ENCODE peak calls at places on chromosomes 2 and 18, in nine cellular contexts. F is neural progenitor cell, B is PC-3, W is lower leg skin, T is bronchial epithelial cell, M is cardiac muscle cell, E is omental fat pad, X is fibroblast of pulmonary artery, C is astrocyte. N is an unnamed sample.

GRCh38 chr2:33443272-33443829 is 33.1 kb upstream of the RASGRP3 start:
- DNase-seq in F (no peak), B (no peak), W (no peak), T (no peak), M (no peak), E (no peak), X (peak), C (peak), N (peak)

GRCh38 chr2:72984172-72984671 is 66.9 kb downstream of the EMX1 start:
- DNase-seq in F (no peak), B (no peak), W (no peak), T (no peak), M (peak), E (no peak), X (peak), C (no peak), N (no peak)

GRCh38 chr2:221533299-221533698 is 38.8 kb downstream of the EPHA4 start:
- DNase-seq in F (no peak), B (peak), W (no peak), T (peak), M (no peak), E (no peak), X (no peak), C (no peak), N (no peak)

GRCh38 chr2:168694876-168695275 is 107.6 kb upstream of the NOSTRIN start:
- DNase-seq in F (no peak), B (no peak), W (no peak), T (no peak), M (no peak), E (no peak), X (no peak), C (no peak), N (no peak)

GRCh38 chr2:23390152-23390551 is 5.2 kb downstream of the KLHL29 start:
- DNase-seq in F (no peak), B (no peak), W (no peak), T (peak), M (no peak), E (no peak), X (no peak), C (no peak), N (no peak)

GRCh38 chr2:28976584-28976983 is 4.5 kb upstream of the TOGARAM2 start:
- DNase-seq in F (no peak), B (peak), W (no peak), T (peak), M (peak), E (no peak), X (peak), C (peak), N (no peak)

GRCh38 chr2:222305510-222306392 is 7.0 kb upstream of the PAX3 start:
- DNase-seq in F (peak), B (no peak), W (peak), T (no peak), M (peak), E (no peak), X (no peak), C (no peak), N (no peak)

GRCh38 chr2:96763511-96764252 is 3.0 kb downstream of the CNNM4 start:
- DNase-seq in F (peak), B (peak), W (no peak), T (peak), M (peak), E (no peak), X (no peak), C (no peak), N (no peak)

GRCh38 chr2:217279130-217279529 is 419.3 kb upstream of the TNP1 start:
- DNase-seq in F (no peak), B (no peak), W (no peak), T (no peak), M (no peak), E (no peak), X (peak), C (peak), N (no peak)

GRCh38 chr2:241443486-241444223 is 64.7 kb downstream of the STK25 start:
- DNase-seq in F (no peak), B (peak), W (no peak), T (peak), M (no peak), E (peak), X (peak), C (peak), N (no peak)

GRCh38 chr2:221570321-221571107 is 1.6 kb downstream of the EPHA4 start:
- DNase-seq in F (peak), B (peak), W (peak), T (peak), M (peak), E (no peak), X (peak), C (no peak), N (no peak)

GRCh38 chr18:48576454-48576766 is 37.6 kb downstream of the CTIF start:
- DNase-seq in F (no peak), B (no peak), W (no peak), T (no peak), M (no peak), E (no peak), X (no peak), C (no peak), N (no peak)

GRCh38 chr2:177072069-177072468 is 140.5 kb upstream of the HNRNPA3 start:
- DNase-seq in F (no peak), B (no peak), W (no peak), T (peak), M (no peak), E (no peak), X (peak), C (no peak), N (no peak)

GRCh38 chr2:4995466-4995865 is 696.7 kb upstream of the SOX11 start:
- DNase-seq in F (peak), B (no peak), W (peak), T (no peak), M (no peak), E (no peak), X (no peak), C (no peak), N (no peak)

GRCh38 chr18:48419268-48420022 is 10.3 kb upstream of the ZBTB7C start:
- DNase-seq in F (no peak), B (no peak), W (no peak), T (peak), M (no peak), E (no peak), X (no peak), C (no peak), N (no peak)

GRCh38 chr2:178978667-178979066 is 71.3 kb downstream of the CCDC141 start:
- DNase-seq in F (no peak), B (no peak), W (no peak), T (no peak), M (no peak), E (no peak), X (no peak), C (no peak), N (no peak)

GRCh38 chr2:46325178-46325928 is 28.1 kb downstream of the EPAS1 start:
- DNase-seq in F (no peak), B (no peak), W (no peak), T (peak), M (no peak), E (no peak), X (no peak), C (peak), N (no peak)

GRCh38 chr2:177051278-177051677 is 161.3 kb upstream of the HNRNPA3 start:
- DNase-seq in F (no peak), B (no peak), W (no peak), T (no peak), M (no peak), E (no peak), X (no peak), C (no peak), N (no peak)

GRCh38 chr18:10856146-10856545 is 293.2 kb downstream of the PIEZO2 start:
- DNase-seq in F (no peak), B (no peak), W (no peak), T (no peak), M (no peak), E (no peak), X (no peak), C (no peak), N (peak)

GRCh38 chr18:43571078-43571689 is 293.9 kb upstream of the SYT4 start:
- DNase-seq in F (peak), B (peak), W (no peak), T (peak), M (peak), E (no peak), X (peak), C (peak), N (peak)

GRCh38 chr2:82314836-82315472 is 2010.4 kb upstream of the LRRTM1 start:
- DNase-seq in F (no peak), B (no peak), W (no peak), T (no peak), M (no peak), E (no peak), X (no peak), C (no peak), N (no peak)

DNA sequence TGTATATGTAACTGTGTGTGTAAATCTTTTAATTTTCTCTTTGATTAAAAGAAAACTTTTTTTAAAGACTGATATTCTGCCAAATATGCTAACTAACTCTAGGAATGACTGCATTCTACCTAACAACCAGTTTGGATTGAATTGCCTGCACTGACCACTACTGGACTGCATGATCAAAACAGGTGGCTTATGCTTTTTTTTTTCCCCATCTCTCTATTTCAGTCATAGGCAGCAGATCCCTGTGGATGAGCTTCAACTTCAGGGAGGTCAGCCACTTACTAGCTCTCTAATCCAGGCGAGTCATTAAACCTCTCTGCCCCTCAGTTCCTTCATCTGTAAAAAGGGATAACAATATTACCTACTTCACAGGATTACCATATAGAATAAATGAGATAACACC is 138.6 kb upstream of the SERTAD2 start:
- DNase-seq in F (no peak), B (peak), W (no peak), T (no peak), M (no peak), E (no peak), X (no peak), C (no peak), N (no peak)
- TF ChIP-seq CTCF in F (no peak), B (peak), W (no peak), T (no peak), M (no peak), E (no peak), X (no peak), C (no peak), N (no peak)

DNA sequence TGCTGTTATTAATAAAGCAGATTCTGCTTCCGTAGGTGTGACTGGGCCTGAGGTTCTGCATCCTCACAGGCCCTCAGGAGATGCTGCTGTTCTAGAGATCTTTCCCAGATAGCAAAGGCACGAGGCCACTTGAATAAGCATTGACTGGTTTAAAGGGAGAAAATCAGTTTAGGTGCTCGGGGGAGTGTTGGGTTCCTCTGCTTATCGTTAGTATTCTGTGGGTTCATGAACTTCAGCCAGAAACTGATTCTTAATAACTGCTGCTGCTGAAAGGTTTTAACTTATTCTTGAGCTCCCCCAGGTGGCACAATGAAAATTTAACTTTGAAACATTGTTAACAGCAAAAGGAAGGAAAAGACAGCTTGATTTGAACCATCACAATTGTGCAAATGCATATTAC is 56.9 kb downstream of the ITGA6 start:
- DNase-seq in F (no peak), B (peak), W (no peak), T (peak), M (peak), E (no peak), X (peak), C (peak), N (no peak)
- TF ChIP-seq CTCF in F (peak), B (peak), W (no peak), T (no peak), M (peak), E (no peak), X (peak), C (no peak), N (peak)

DNA sequence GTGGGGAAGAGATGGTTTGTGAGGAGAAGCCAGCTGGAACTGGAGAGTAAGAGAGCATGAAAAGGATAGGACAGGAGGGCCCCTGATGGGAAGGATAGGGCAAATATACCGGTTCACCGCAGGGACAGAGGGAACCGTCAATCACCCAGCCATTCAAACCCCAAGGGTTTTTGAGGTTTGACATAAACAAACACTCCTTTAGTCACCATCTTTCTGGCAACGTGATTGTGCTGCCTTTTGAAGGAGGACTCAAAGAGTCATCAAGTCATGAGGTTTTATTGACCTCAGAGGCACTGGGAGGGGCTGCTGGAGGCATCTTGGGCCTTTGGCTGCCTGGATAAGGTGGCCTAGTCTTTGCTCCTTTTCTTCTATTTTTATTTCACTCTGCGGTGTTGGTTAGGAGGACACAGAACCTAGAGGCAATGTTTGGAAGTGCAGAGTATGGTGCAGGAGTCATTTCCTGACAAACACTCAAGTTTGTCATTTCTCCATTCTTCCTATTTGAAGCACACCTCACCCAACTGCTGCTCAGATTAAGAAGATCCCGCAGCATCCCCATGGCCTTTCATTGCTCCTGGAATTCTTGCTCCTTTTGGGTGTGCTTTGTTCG is 487.3 kb upstream of the SPRED2 start:
- DNase-seq in F (no peak), B (peak), W (no peak), T (peak), M (no peak), E (no peak), X (no peak), C (no peak), N (no peak)
- TF ChIP-seq CTCF in F (no peak), B (no peak), W (no peak), T (peak), M (no peak), E (no peak), X (no peak), C (no peak), N (no peak)

GRCh38 chr2:68441179-68441993 is 25.7 kb downstream of the FBXO48 start:
- DNase-seq in F (peak), B (peak), W (peak), T (peak), M (peak), E (peak), X (peak), C (peak), N (peak)

GRCh38 chr2:68447118-68447517 is 20.0 kb downstream of the FBXO48 start:
- DNase-seq in F (no peak), B (no peak), W (no peak), T (no peak), M (no peak), E (no peak), X (no peak), C (no peak), N (no peak)

GRCh38 chr2:68438455-68439303 is 28.4 kb downstream of the FBXO48 start:
- DNase-seq in F (no peak), B (no peak), W (no peak), T (no peak), M (no peak), E (no peak), X (no peak), C (no peak), N (no peak)

GRCh38 chr2:68436270-68436669 is 30.8 kb downstream of the FBXO48 start:
- DNase-seq in F (no peak), B (no peak), W (no peak), T (no peak), M (no peak), E (no peak), X (peak), C (peak), N (no peak)

GRCh38 chr2:68441994-68442322 is 25.1 kb downstream of the FBXO48 start:
- DNase-seq in F (no peak), B (no peak), W (no peak), T (no peak), M (no peak), E (no peak), X (no peak), C (no peak), N (no peak)
- TF ChIP-seq CTCF in F (no peak), B (no peak), W (no peak), T (no peak), M (no peak), E (no peak), X (no peak), C (no peak), N (no peak)

DNA sequence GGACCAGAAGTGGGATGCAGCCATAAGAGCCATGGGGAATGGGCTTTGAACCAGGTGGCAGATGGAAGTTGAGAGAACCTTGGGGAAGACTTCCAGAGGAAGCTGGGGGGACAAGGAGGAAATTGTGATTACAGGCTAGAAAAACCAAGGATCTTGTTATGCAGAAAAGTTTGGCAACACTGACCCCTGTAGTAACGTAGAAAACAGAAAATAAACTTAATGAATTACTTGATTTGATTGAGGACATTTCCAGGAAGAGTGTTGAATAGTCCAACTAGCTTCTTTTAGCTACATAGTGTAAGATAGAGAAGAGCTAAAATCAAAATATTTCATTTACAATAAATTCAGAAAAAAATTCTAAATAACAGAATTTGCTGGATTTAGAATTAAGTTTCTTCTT is 91.9 kb upstream of the GPC1 start:
- DNase-seq in F (no peak), B (no peak), W (no peak), T (peak), M (no peak), E (no peak), X (peak), C (no peak), N (no peak)
- TF ChIP-seq CTCF in F (no peak), B (no peak), W (no peak), T (no peak), M (no peak), E (no peak), X (peak), C (no peak), N (no peak)

GRCh38 chr2:116510117-116510671 is 1304.3 kb upstream of the DDX18 start:
- DNase-seq in F (peak), B (peak), W (no peak), T (peak), M (peak), E (no peak), X (peak), C (no peak), N (no peak)
- TF ChIP-seq CTCF in F (peak), B (peak), W (no peak), T (peak), M (peak), E (no peak), X (peak), C (peak), N (no peak)

GRCh38 chr2:223735659-223736244 is 101.6 kb downstream of the AP1S3 start:
- DNase-seq in F (no peak), B (peak), W (no peak), T (peak), M (no peak), E (no peak), X (peak), C (peak), N (peak)
- TF ChIP-seq CTCF in F (no peak), B (no peak), W (no peak), T (no peak), M (no peak), E (no peak), X (no peak), C (no peak), N (no peak)

DNA sequence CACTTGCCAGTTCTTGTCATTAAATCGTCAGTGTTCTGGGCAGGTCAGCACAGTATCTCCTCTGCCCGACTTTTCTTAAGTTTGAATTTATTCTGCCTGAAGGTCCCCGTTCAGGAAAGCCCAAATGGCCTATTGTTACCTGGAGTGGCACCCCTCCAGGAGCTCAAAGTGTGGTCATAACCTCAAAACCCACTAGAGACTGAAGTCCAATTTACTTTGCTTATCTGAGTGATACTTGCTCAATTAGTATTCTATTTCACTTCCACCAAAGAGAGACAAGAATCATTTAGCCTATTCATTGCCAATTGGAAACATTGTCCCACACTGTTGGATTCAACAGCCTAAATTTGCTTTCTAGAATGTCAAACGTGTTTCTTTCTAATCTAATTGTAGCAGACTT is 375.3 kb downstream of the LNPK start:
- DNase-seq in F (no peak), B (no peak), W (no peak), T (no peak), M (no peak), E (no peak), X (no peak), C (no peak), N (no peak)
- TF ChIP-seq CTCF in F (no peak), B (no peak), W (no peak), T (no peak), M (no peak), E (no peak), X (no peak), C (no peak), N (no peak)

N was measured in AG09309.